ENCODE peak calls at places on chromosome 21, in six cellular contexts. V, C, L, B, S and D are unnamed samples.

GRCh38 chr21:45228171-45228641 is 59.5 kb downstream of the POFUT2 start:
- DNase-seq in V (peak; percentile 40), C (no peak), L (peak; percentile 99), B (peak; percentile 99), S (no peak), D (no peak)

GRCh38 chr21:25811186-25811585 is 76.4 kb downstream of the GABPA start:
- DNase-seq in V (no peak), C (no peak), L (no peak), B (no peak), S (no peak), D (no peak)

GRCh38 chr21:43600642-43601397 is 58.5 kb downstream of the HSF2BP start:
- DNase-seq in V (no peak), C (no peak), L (peak; percentile 94), B (peak; percentile 96), S (no peak), D (no peak)

GRCh38 chr21:26513212-26513611 is 59.9 kb downstream of the CYYR1 start:
- DNase-seq in V (peak; percentile 74), C (no peak), L (peak; percentile 59), B (peak; percentile 85), S (no peak), D (no peak)

GRCh38 chr21:41956926-41957729 is 3.3 kb upstream of the C2CD2 start:
- DNase-seq in V (peak; percentile 49), C (no peak), L (peak; percentile 87), B (peak; percentile 74), S (no peak), D (no peak)

GRCh38 chr21:37257526-37257966 is 9.6 kb downstream of the VPS26C start:
- DNase-seq in V (peak; percentile 54), C (no peak), L (peak; percentile 55), B (peak; percentile 32), S (no peak), D (peak; percentile 17)

GRCh38 chr21:17709266-17709611 is 96.5 kb upstream of the BTG3 start:
- DNase-seq in V (no peak), C (no peak), L (no peak), B (no peak), S (no peak), D (no peak)

GRCh38 chr21:42423197-42423675 is 19.5 kb downstream of the UBASH3A start:
- DNase-seq in V (no peak), C (no peak), L (no peak), B (no peak), S (no peak), D (no peak)

GRCh38 chr21:34956416-34957316 is 92.4 kb downstream of the RUNX1 start:
- DNase-seq in V (no peak), C (no peak), L (no peak), B (no peak), S (no peak), D (no peak)

GRCh38 chr21:33231526-33231925 is 1.8 kb downstream of the IFNAR2 start:
- DNase-seq in V (peak; percentile 11), C (no peak), L (no peak), B (no peak), S (no peak), D (no peak)

GRCh38 chr21:45404726-45405270 is at the start of gene COL18A1:
- DNase-seq in V (peak; percentile 68), C (no peak), L (peak; percentile 74), B (peak; percentile 33), S (no peak), D (no peak)

GRCh38 chr21:17461014-17461413 is 51.8 kb upstream of the CXADR start:
- DNase-seq in V (peak; percentile 35), C (no peak), L (peak; percentile 73), B (peak; percentile 81), S (no peak), D (no peak)

GRCh38 chr21:45983981-45984551 is 2.5 kb downstream of the COL6A1 start:
- DNase-seq in V (no peak), C (no peak), L (no peak), B (no peak), S (no peak), D (no peak)

GRCh38 chr21:44049606-44050005 is 37.5 kb downstream of the TRAPPC10 start:
- DNase-seq in V (peak; percentile 44), C (no peak), L (no peak), B (no peak), S (no peak), D (no peak)

GRCh38 chr21:46227811-46228344 is 696 bp downstream of the LSS start:
- DNase-seq in V (peak; percentile 6), C (no peak), L (no peak), B (no peak), S (no peak), D (no peak)

GRCh38 chr21:42609806-42610205 is 43.6 kb upstream of the PDE9A start:
- DNase-seq in V (no peak), C (no peak), L (no peak), B (no peak), S (no peak), D (no peak)

GRCh38 chr21:45078877-45079281 is 4.5 kb downstream of the ADARB1 start:
- DNase-seq in V (peak; percentile 54), C (no peak), L (peak; percentile 89), B (peak; percentile 28), S (no peak), D (no peak)

GRCh38 chr21:18810136-18810535 is 406.6 kb upstream of the TMPRSS15 start:
- DNase-seq in V (no peak), C (no peak), L (no peak), B (peak; percentile 0), S (no peak), D (no peak)

GRCh38 chr21:45593162-45594022 is 50.1 kb upstream of the PCBP3 start:
- DNase-seq in V (no peak), C (no peak), L (no peak), B (no peak), S (no peak), D (no peak)

GRCh38 chr21:29053011-29053553 is 20.4 kb downstream of the CCT8 start:
- DNase-seq in V (no peak), C (no peak), L (no peak), B (no peak), S (no peak), D (no peak)

GRCh38 chr21:45156459-45156858 is 82.1 kb downstream of the ADARB1 start:
- DNase-seq in V (no peak), C (no peak), L (no peak), B (no peak), S (no peak), D (no peak)

GRCh38 chr21:36773111-36773510 is 74.2 kb downstream of the SIM2 start:
- DNase-seq in V (peak; percentile 52), C (peak; percentile 42), L (peak; percentile 62), B (peak; percentile 86), S (no peak), D (no peak)

GRCh38 chr21:34852438-34852837 is 183.6 kb downstream of the CLIC6 start:
- DNase-seq in V (peak; percentile 62), C (no peak), L (peak; percentile 44), B (no peak), S (no peak), D (no peak)

GRCh38 chr21:36499578-36500471 is 19.9 kb upstream of the CLDN14 start:
- DNase-seq in V (peak; percentile 26), C (no peak), L (peak; percentile 90), B (peak; percentile 16), S (no peak), D (no peak)

GRCh38 chr21:34313116-34313515 is 50.7 kb upstream of the KCNE2 start:
- DNase-seq in V (peak; percentile 19), C (no peak), L (peak; percentile 61), B (no peak), S (no peak), D (no peak)

GRCh38 chr21:23452384-23453083 is 2154.7 kb downstream of the MRPL39 start:
- DNase-seq in V (no peak), C (no peak), L (no peak), B (no peak), S (no peak), D (no peak)

GRCh38 chr21:37119421-37120218 is 46.6 kb downstream of the TTC3 start:
- DNase-seq in V (no peak), C (no peak), L (no peak), B (no peak), S (no peak), D (no peak)

GRCh38 chr21:42120056-42120903 is 49.2 kb downstream of the UMODL1 start:
- DNase-seq in V (no peak), C (peak; percentile 60), L (no peak), B (no peak), S (no peak), D (no peak)

GRCh38 chr21:34836103-34836932 is 167.5 kb downstream of the CLIC6 start:
- DNase-seq in V (peak; percentile 95), C (peak; percentile 32), L (peak; percentile 100), B (peak; percentile 100), S (no peak), D (no peak)

GRCh38 chr21:44383216-44383615 is 29.8 kb downstream of the TRPM2 start:
- DNase-seq in V (no peak), C (no peak), L (no peak), B (no peak), S (no peak), D (no peak)

GRCh38 chr21:27831821-27832569 is 865.1 kb upstream of the ADAMTS5 start:
- DNase-seq in V (no peak), C (no peak), L (peak; percentile 58), B (peak; percentile 23), S (no peak), D (no peak)

GRCh38 chr21:32207096-32207716 is 71.6 kb downstream of the MIS18A start:
- DNase-seq in V (peak; percentile 27), C (no peak), L (no peak), B (no peak), S (no peak), D (no peak)